ENCODE peak calls at places on chromosomes 12 and 14, in eight cellular contexts. M, O, R, W, J, C, X and P are unnamed samples.

GRCh38 chr12:92363295-92364146 is 217.9 kb upstream of the BTG1 start:
- DNase-seq in M (peak), O (peak), R (peak), W (peak), J (peak), C (peak), X (no peak), P (peak)

GRCh38 chr14:51716610-51717009 is 64.9 kb downstream of the FRMD6 start:
- DNase-seq in M (peak), O (no peak), R (no peak), W (no peak), J (no peak), C (no peak), X (no peak), P (no peak)

GRCh38 chr14:29220077-29220476 is 453.5 kb downstream of the FOXG1 start:
- DNase-seq in M (no peak), O (no peak), R (no peak), W (no peak), J (no peak), C (no peak), X (no peak), P (no peak)

GRCh38 chr12:69987453-69988102 is 162.6 kb downstream of the MYRFL start:
- DNase-seq in M (peak), O (no peak), R (no peak), W (peak), J (no peak), C (no peak), X (peak), P (peak)

GRCh38 chr12:24078318-24078765 is 128.9 kb upstream of the SOX5 start:
- DNase-seq in M (peak), O (no peak), R (no peak), W (no peak), J (no peak), C (no peak), X (no peak), P (no peak)

GRCh38 chr14:31952573-31952972 is 124.5 kb upstream of the ARHGAP5 start:
- DNase-seq in M (no peak), O (no peak), R (no peak), W (no peak), J (no peak), C (no peak), X (no peak), P (no peak)

GRCh38 chr12:124545508-124546418 is 21.6 kb downstream of the NCOR2 start:
- DNase-seq in M (peak), O (peak), R (no peak), W (no peak), J (no peak), C (no peak), X (no peak), P (no peak)

GRCh38 chr12:104357431-104357952 is 54.0 kb downstream of the EID3 start:
- DNase-seq in M (peak), O (no peak), R (no peak), W (peak), J (no peak), C (no peak), X (no peak), P (no peak)

GRCh38 chr14:22534547-22534946 is 54.5 kb downstream of the DAD1 start:
- DNase-seq in M (no peak), O (no peak), R (no peak), W (no peak), J (no peak), C (no peak), X (no peak), P (no peak)

GRCh38 chr14:51424569-51425251 is 184.7 kb downstream of the TMX1 start:
- DNase-seq in M (peak), O (no peak), R (no peak), W (peak), J (peak), C (no peak), X (no peak), P (no peak)

GRCh38 chr12:39426636-39427245 is 16.2 kb downstream of the KIF21A start:
- DNase-seq in M (peak), O (no peak), R (no peak), W (peak), J (no peak), C (no peak), X (no peak), P (no peak)

GRCh38 chr14:92728781-92729364 is 19.6 kb downstream of the LGMN start:
- DNase-seq in M (peak), O (no peak), R (no peak), W (peak), J (no peak), C (no peak), X (no peak), P (no peak)

GRCh38 chr12:155006-155405 is 59.0 kb downstream of the SLC6A12 start:
- DNase-seq in M (no peak), O (no peak), R (no peak), W (no peak), J (no peak), C (no peak), X (no peak), P (no peak)

GRCh38 chr14:23025181-23025788 is 9.4 kb downstream of the PSMB5 start:
- DNase-seq in M (no peak), O (no peak), R (no peak), W (peak), J (no peak), C (no peak), X (no peak), P (no peak)

GRCh38 chr14:59829941-59830734 is 40.4 kb downstream of the RTN1 start:
- DNase-seq in M (peak), O (no peak), R (no peak), W (no peak), J (no peak), C (no peak), X (no peak), P (no peak)

GRCh38 chr12:124655317-124656213 is 88.2 kb upstream of the NCOR2 start:
- DNase-seq in M (peak), O (no peak), R (no peak), W (peak), J (peak), C (peak), X (peak), P (no peak)

GRCh38 chr14:29168149-29168548 is 401.6 kb downstream of the FOXG1 start:
- DNase-seq in M (no peak), O (no peak), R (no peak), W (no peak), J (no peak), C (no peak), X (no peak), P (no peak)

GRCh38 chr12:68945255-68945654 is 12.3 kb upstream of the CPM start:
- DNase-seq in M (no peak), O (no peak), R (no peak), W (no peak), J (no peak), C (no peak), X (no peak), P (no peak)

GRCh38 chr12:66859751-66860440 is 181.0 kb upstream of the GRIP1 start:
- DNase-seq in M (peak), O (no peak), R (no peak), W (no peak), J (no peak), C (no peak), X (no peak), P (no peak)

GRCh38 chr14:96166475-96167223 is 38.0 kb upstream of the BDKRB2 start:
- DNase-seq in M (peak), O (no peak), R (no peak), W (no peak), J (no peak), C (no peak), X (no peak), P (no peak)

GRCh38 chr14:101075801-101076413 is 172.4 kb upstream of the RTL1 start:
- DNase-seq in M (no peak), O (no peak), R (no peak), W (no peak), J (no peak), C (no peak), X (no peak), P (no peak)

GRCh38 chr12:124592481-124593160 is 25.2 kb upstream of the NCOR2 start:
- DNase-seq in M (no peak), O (no peak), R (no peak), W (no peak), J (no peak), C (peak), X (no peak), P (no peak)

GRCh38 chr12:67681145-67681778 is 32.7 kb downstream of the DYRK2 start:
- DNase-seq in M (peak), O (no peak), R (no peak), W (peak), J (no peak), C (peak), X (peak), P (peak)

GRCh38 chr12:26940820-26941219 is 2.5 kb downstream of the FGFR1OP2 start:
- DNase-seq in M (peak), O (peak), R (peak), W (peak), J (no peak), C (no peak), X (no peak), P (no peak)

GRCh38 chr12:105273601-105274000 is 37.6 kb upstream of the APPL2 start:
- DNase-seq in M (no peak), O (no peak), R (no peak), W (no peak), J (no peak), C (no peak), X (no peak), P (no peak)

GRCh38 chr14:37593496-37594237 is 1.4 kb downstream of the FOXA1 start:
- DNase-seq in M (no peak), O (no peak), R (no peak), W (no peak), J (no peak), C (peak), X (no peak), P (no peak)

GRCh38 chr12:52126050-52126604 is 46.6 kb downstream of the SMIM41 start:
- DNase-seq in M (no peak), O (no peak), R (no peak), W (no peak), J (no peak), C (no peak), X (no peak), P (no peak)

GRCh38 chr12:4112290-4112689 is 161.3 kb upstream of the CCND2 start:
- DNase-seq in M (no peak), O (no peak), R (no peak), W (no peak), J (no peak), C (no peak), X (no peak), P (no peak)

GRCh38 chr12:64943686-64944085 is 119.2 kb downstream of the TBC1D30 start:
- DNase-seq in M (peak), O (no peak), R (no peak), W (peak), J (no peak), C (no peak), X (no peak), P (no peak)

GRCh38 chr12:77324763-77325468 is 259.5 kb upstream of the E2F7 start:
- DNase-seq in M (peak), O (no peak), R (peak), W (peak), J (peak), C (peak), X (peak), P (peak)

GRCh38 chr14:98962118-98962517 is 309.9 kb downstream of the BCL11B start:
- DNase-seq in M (no peak), O (no peak), R (no peak), W (no peak), J (no peak), C (no peak), X (no peak), P (no peak)

GRCh38 chr14:30621354-30621953 is 665 bp upstream of the SCFD1 start:
- DNase-seq in M (peak), O (peak), R (peak), W (no peak), J (no peak), C (no peak), X (no peak), P (no peak)

GRCh38 chr12:86660488-86661171 is 404.4 kb upstream of the MGAT4C start:
- DNase-seq in M (peak), O (no peak), R (no peak), W (peak), J (no peak), C (no peak), X (no peak), P (no peak)

GRCh38 chr12:131893605-131894312 is 663 bp upstream of the ULK1 start:
- DNase-seq in M (no peak), O (no peak), R (no peak), W (no peak), J (no peak), C (peak), X (no peak), P (no peak)

GRCh38 chr14:104882325-104882973 is 17.4 kb downstream of the CEP170B start:
- DNase-seq in M (peak), O (peak), R (peak), W (no peak), J (peak), C (no peak), X (no peak), P (no peak)

GRCh38 chr14:99450266-99450665 is 30.4 kb downstream of the SETD3 start:
- DNase-seq in M (no peak), O (no peak), R (no peak), W (no peak), J (no peak), C (no peak), X (no peak), P (no peak)

GRCh38 chr12:46147144-46147543 is 121.7 kb downstream of the SLC38A1 start:
- DNase-seq in M (no peak), O (no peak), R (no peak), W (no peak), J (no peak), C (no peak), X (no peak), P (no peak)

GRCh38 chr12:129459886-129460285 is 443.9 kb downstream of the TMEM132D start:
- DNase-seq in M (no peak), O (no peak), R (no peak), W (no peak), J (no peak), C (no peak), X (no peak), P (no peak)